ENCODE peak calls at places on chromosomes 4 and X, in four cellular contexts. One of them, this sample, is unnamed.

GRCh38 chr4:74157116-74157742 is 689 bp upstream of the MTHFD2L start:
- DNase-seq in HCT116: no peak
- DNase-seq in SK-N-SH: no peak
- DNase-seq in A549: peak; percentile 6
- DNase-seq in this sample: peak; percentile 42

GRCh38 chr4:1465173-1466033 is 59.2 kb upstream of the NKX1-1 start:
- DNase-seq in HCT116: no peak
- DNase-seq in SK-N-SH: peak; percentile 19
- DNase-seq in A549: no peak
- DNase-seq in this sample: no peak

GRCh38 chrX:119735467-119735866 is 22.9 kb upstream of the SOWAHD start:
- DNase-seq in HCT116: no peak
- DNase-seq in SK-N-SH: peak; percentile 40
- DNase-seq in A549: no peak
- DNase-seq in this sample: no peak

GRCh38 chrX:54745676-54746075 is 52.4 kb downstream of the ITIH6 start:
- DNase-seq in HCT116: no peak
- DNase-seq in SK-N-SH: no peak
- DNase-seq in A549: no peak
- DNase-seq in this sample: no peak

GRCh38 chr4:80566203-80566872 is 230.8 kb downstream of the CFAP299 start:
- DNase-seq in HCT116: no peak
- DNase-seq in SK-N-SH: no peak
- DNase-seq in A549: no peak
- DNase-seq in this sample: no peak

GRCh38 chr4:73127839-73128448 is 58.4 kb upstream of the COX18 start:
- DNase-seq in HCT116: no peak
- DNase-seq in SK-N-SH: peak; percentile 45
- DNase-seq in A549: peak; percentile 29
- DNase-seq in this sample: peak; percentile 22

GRCh38 chr4:7236847-7237246 is 44.5 kb downstream of the SORCS2 start:
- DNase-seq in HCT116: no peak
- DNase-seq in SK-N-SH: no peak
- DNase-seq in A549: no peak
- DNase-seq in this sample: no peak

GRCh38 chrX:69503228-69503834 is 795 bp upstream of the NALF2 start:
- DNase-seq in HCT116: peak; percentile 43
- DNase-seq in SK-N-SH: peak; percentile 71
- DNase-seq in A549: peak; percentile 75
- DNase-seq in this sample: no peak

GRCh38 chrX:13598877-13599276 is 29.5 kb downstream of the EGFL6 start:
- DNase-seq in HCT116: no peak
- DNase-seq in SK-N-SH: peak; percentile 15
- DNase-seq in A549: peak; percentile 23
- DNase-seq in this sample: peak; percentile 15

GRCh38 chr4:37758226-37758625 is 68.3 kb upstream of the PGM2 start:
- DNase-seq in HCT116: no peak
- DNase-seq in SK-N-SH: no peak
- DNase-seq in A549: no peak
- DNase-seq in this sample: peak; percentile 96

GRCh38 chrX:136198678-136199243 is 51.4 kb downstream of the FHL1 start:
- DNase-seq in HCT116: no peak
- DNase-seq in SK-N-SH: no peak
- DNase-seq in A549: no peak
- DNase-seq in this sample: no peak

GRCh38 chr4:136812100-136812880 is 720.0 kb downstream of the PCDH18 start:
- DNase-seq in HCT116: no peak
- DNase-seq in SK-N-SH: no peak
- DNase-seq in A549: no peak
- DNase-seq in this sample: no peak

GRCh38 chr4:75880278-75880677 is 22.0 kb downstream of the PPEF2 start:
- DNase-seq in HCT116: no peak
- DNase-seq in SK-N-SH: no peak
- DNase-seq in A549: no peak
- DNase-seq in this sample: no peak

GRCh38 chr4:86108152-86108551 is 251.7 kb downstream of the MAPK10 start:
- DNase-seq in HCT116: no peak
- DNase-seq in SK-N-SH: no peak
- DNase-seq in A549: no peak
- DNase-seq in this sample: no peak

GRCh38 chrX:71302461-71303213 is 1.1 kb downstream of the ITGB1BP2 start:
- DNase-seq in HCT116: no peak
- DNase-seq in SK-N-SH: no peak
- DNase-seq in A549: no peak
- DNase-seq in this sample: peak; percentile 34

GRCh38 chr4:52052475-52052780 is 1.3 kb downstream of the SPATA18 start:
- DNase-seq in HCT116: no peak
- DNase-seq in SK-N-SH: no peak
- DNase-seq in A549: no peak
- DNase-seq in this sample: peak; percentile 9
- TF ChIP-seq MAX in HCT116: no peak
- TF ChIP-seq MAX in SK-N-SH: no peak
- TF ChIP-seq MAX in A549: no peak
- TF ChIP-seq MAX in this sample: no peak

GRCh38 chr4:121822047-121822446 is 1.6 kb downstream of the CCNA2 start:
- DNase-seq in HCT116: no peak
- DNase-seq in SK-N-SH: no peak
- DNase-seq in A549: no peak
- DNase-seq in this sample: no peak
- H3K4me3 ChIP-seq in HCT116: peak overlapping the region; percentile 94
- H3K4me3 ChIP-seq in SK-N-SH: peak overlapping the region; percentile 80
- H3K4me3 ChIP-seq in A549: peak overlapping the region; percentile 91
- H3K4me3 ChIP-seq in this sample: peak overlapping the region; percentile 98

GRCh38 chr4:175412161-175412560 is 399.9 kb downstream of the GPM6A start:
- DNase-seq in HCT116: no peak
- DNase-seq in SK-N-SH: no peak
- DNase-seq in A549: no peak
- DNase-seq in this sample: no peak
- TF ChIP-seq MAX in HCT116: no peak
- TF ChIP-seq MAX in SK-N-SH: no peak
- TF ChIP-seq MAX in A549: no peak
- TF ChIP-seq MAX in this sample: no peak

GRCh38 chr4:106698621-106699195 is 330.1 kb upstream of the GIMD1 start:
- DNase-seq in HCT116: no peak
- DNase-seq in SK-N-SH: no peak
- DNase-seq in A549: no peak
- DNase-seq in this sample: no peak

GRCh38 chr4:106708604-106708876 is 327.6 kb downstream of the DKK2 start:
- DNase-seq in HCT116: no peak
- DNase-seq in SK-N-SH: no peak
- DNase-seq in A549: no peak
- DNase-seq in this sample: peak; percentile 58

GRCh38 chr4:106707776-106708603 is 328.1 kb downstream of the DKK2 start:
- DNase-seq in HCT116: no peak
- DNase-seq in SK-N-SH: no peak
- DNase-seq in A549: no peak
- DNase-seq in this sample: peak; percentile 82

DNA sequence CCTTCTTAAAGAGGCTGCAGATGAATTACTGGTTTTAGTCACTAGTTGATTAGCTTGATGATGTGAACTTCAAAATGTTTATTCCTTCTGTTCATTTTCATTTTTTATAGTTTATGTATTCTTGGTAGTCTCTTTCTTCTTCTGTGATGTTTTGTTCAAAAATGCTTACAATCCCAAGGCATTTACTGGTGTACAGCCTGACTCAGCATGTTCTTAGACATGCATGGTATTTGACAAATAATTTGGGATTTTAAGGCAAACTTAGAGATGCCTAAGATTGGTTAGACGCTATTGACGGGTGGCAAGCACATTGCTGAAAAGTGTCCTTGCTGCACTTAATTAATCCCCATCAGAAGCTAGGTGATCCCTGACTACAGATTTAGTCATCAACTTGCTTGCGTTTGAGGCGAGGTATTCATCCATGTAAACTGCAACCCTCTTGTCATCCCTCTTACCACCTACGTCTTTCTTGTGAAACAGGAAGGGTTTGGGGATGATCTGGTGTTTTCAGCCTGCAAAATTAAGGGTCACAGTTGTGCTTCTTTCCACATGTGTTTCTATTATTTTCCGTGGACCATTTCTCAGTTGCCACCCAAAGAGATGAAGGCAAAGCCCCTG is 331.8 kb downstream of the DKK2 start:
- DNase-seq in HCT116: no peak
- DNase-seq in SK-N-SH: no peak
- DNase-seq in A549: no peak
- DNase-seq in this sample: no peak
- H3K4me3 ChIP-seq in HCT116: no peak overlapping the region
- H3K4me3 ChIP-seq in SK-N-SH: no peak overlapping the region
- H3K4me3 ChIP-seq in A549: no peak overlapping the region
- H3K4me3 ChIP-seq in this sample: no peak overlapping the region

GRCh38 chrX:38727668-38728067 is 73.6 kb upstream of the MID1IP1 start:
- DNase-seq in HCT116: no peak
- DNase-seq in SK-N-SH: no peak
- DNase-seq in A549: no peak
- DNase-seq in this sample: no peak

DNA sequence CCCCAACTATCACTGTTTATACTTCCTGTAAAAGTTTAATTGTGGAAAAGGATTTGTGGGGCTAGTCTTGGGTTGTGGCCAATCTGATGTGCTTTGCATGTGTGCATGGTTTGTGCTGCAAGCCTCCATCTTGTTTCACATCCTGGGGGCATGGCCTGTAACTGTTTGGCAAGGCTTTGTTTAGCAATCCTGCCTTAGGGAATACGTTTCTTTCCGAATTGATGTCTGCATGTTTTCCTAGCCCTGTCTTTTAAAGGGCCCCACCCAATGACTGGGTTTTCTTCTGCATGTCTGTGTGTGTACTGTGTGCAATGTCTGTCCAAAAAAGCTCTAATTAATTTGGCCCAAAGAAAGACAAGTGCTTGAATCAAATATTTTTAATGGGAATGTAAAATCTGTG is 74.7 kb upstream of the MID1IP1 start:
- DNase-seq in HCT116: no peak
- DNase-seq in SK-N-SH: no peak
- DNase-seq in A549: no peak
- DNase-seq in this sample: no peak
- TF ChIP-seq MAX in HCT116: no peak
- TF ChIP-seq MAX in SK-N-SH: no peak
- TF ChIP-seq MAX in A549: no peak
- TF ChIP-seq MAX in this sample: no peak